ENCODE peak calls at places on chromosome 3, in four cellular contexts. One of them, this sample, is unnamed.

GRCh38 chr3:130516645-130517512 is at the start of gene COL6A6:
- DNase-seq in GM12878: no peak
- DNase-seq in HepG2: no peak
- DNase-seq in SK-N-SH: peak
- DNase-seq in this sample: no peak

GRCh38 chr3:123169492-123169929 is 32.2 kb upstream of the SEC22A start:
- DNase-seq in SK-N-SH: no peak
- DNase-seq in GM12878: no peak
- DNase-seq in HepG2: no peak
- DNase-seq in this sample: peak

GRCh38 chr3:110133971-110134370 is 796.6 kb upstream of the DPPA4 start:
- DNase-seq in SK-N-SH: no peak
- DNase-seq in HepG2: no peak
- DNase-seq in GM12878: no peak
- DNase-seq in this sample: no peak

GRCh38 chr3:97612632-97613031 is 151.9 kb upstream of the ARL6 start:
- DNase-seq in HepG2: no peak
- DNase-seq in GM12878: no peak
- DNase-seq in SK-N-SH: no peak
- DNase-seq in this sample: no peak

GRCh38 chr3:15812183-15812582 is 14.4 kb upstream of the ANKRD28 start:
- DNase-seq in SK-N-SH: peak
- DNase-seq in GM12878: no peak
- DNase-seq in HepG2: no peak
- DNase-seq in this sample: peak

GRCh38 chr3:193903257-193903807 is 232.6 kb upstream of the HES1 start:
- DNase-seq in HepG2: no peak
- DNase-seq in SK-N-SH: no peak
- DNase-seq in GM12878: no peak
- DNase-seq in this sample: no peak

GRCh38 chr3:168933614-168934013 is 729.9 kb downstream of the MECOM start:
- DNase-seq in HepG2: no peak
- DNase-seq in SK-N-SH: no peak
- DNase-seq in GM12878: no peak
- DNase-seq in this sample: no peak

GRCh38 chr3:128464188-128464587 is 2.5 kb downstream of the DNAJB8 start:
- DNase-seq in GM12878: no peak
- DNase-seq in HepG2: no peak
- DNase-seq in SK-N-SH: no peak
- DNase-seq in this sample: no peak

GRCh38 chr3:15309662-15310335 is 22.6 kb downstream of the SH3BP5 start:
- DNase-seq in HepG2: no peak
- DNase-seq in GM12878: no peak
- DNase-seq in SK-N-SH: no peak
- DNase-seq in this sample: no peak

GRCh38 chr3:42500091-42500490 is 2.4 kb upstream of the VIPR1 start:
- DNase-seq in SK-N-SH: no peak
- DNase-seq in HepG2: no peak
- DNase-seq in GM12878: no peak
- DNase-seq in this sample: no peak

GRCh38 chr3:135034881-135035440 is 239.9 kb downstream of the EPHB1 start:
- DNase-seq in GM12878: no peak
- DNase-seq in HepG2: no peak
- DNase-seq in SK-N-SH: no peak
- DNase-seq in this sample: no peak

GRCh38 chr3:128343287-128344045 is 123.2 kb downstream of the DNAJB8 start:
- DNase-seq in HepG2: peak
- DNase-seq in GM12878: no peak
- DNase-seq in SK-N-SH: peak
- DNase-seq in this sample: peak

GRCh38 chr3:50961361-50961760 is 286.6 kb downstream of the DOCK3 start:
- DNase-seq in GM12878: no peak
- DNase-seq in HepG2: no peak
- DNase-seq in SK-N-SH: no peak
- DNase-seq in this sample: no peak

DNA sequence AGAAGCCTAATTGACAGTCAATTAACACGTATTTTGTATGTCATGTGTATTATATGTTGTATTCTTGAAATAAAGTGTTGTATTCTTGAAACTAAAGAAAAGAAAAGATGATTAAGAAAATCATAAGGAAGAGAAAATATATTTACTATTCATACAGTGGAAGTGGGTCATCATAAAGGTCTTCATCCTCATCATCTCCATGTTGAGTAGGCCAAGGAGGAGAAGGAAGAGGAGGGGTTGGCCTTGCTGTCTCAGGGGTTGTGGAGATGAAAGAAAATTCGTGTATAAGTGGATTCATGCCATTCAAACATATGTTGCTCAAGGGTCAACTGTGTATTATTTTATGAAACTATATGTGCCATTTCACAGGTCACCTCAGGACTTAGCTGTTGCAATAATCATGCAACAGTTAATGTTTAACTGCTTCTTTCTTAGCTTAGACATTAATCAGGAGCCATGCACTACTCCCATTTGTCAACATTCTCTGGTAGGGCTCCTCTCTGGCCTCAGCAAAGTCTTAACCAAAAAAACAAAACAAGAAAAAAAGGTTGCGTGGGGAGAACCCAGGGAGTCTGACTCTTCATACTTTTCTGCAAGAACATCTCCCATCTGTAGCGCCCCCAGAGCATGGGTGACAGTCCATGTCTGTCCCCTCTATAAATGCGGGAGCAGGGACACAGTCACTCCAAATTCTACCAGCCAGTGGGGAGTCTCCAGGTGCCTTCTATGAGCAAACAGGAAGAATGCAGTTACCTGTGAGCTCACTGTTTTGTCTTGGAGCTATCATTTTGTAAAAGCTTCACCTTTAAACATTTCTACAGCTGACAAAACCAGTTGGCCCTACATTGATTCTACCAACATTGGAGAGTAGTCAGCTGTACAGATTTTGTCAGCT is 19.9 kb upstream of the LRRC2 start:
- DNase-seq in GM12878: no peak
- DNase-seq in SK-N-SH: no peak
- DNase-seq in HepG2: peak
- DNase-seq in this sample: no peak
- TF ChIP-seq PBX3 in GM12878: no peak
- TF ChIP-seq PBX3 in SK-N-SH: no peak
- TF ChIP-seq PBX3 in HepG2: no peak
- TF ChIP-seq PBX3 in this sample: no peak

DNA sequence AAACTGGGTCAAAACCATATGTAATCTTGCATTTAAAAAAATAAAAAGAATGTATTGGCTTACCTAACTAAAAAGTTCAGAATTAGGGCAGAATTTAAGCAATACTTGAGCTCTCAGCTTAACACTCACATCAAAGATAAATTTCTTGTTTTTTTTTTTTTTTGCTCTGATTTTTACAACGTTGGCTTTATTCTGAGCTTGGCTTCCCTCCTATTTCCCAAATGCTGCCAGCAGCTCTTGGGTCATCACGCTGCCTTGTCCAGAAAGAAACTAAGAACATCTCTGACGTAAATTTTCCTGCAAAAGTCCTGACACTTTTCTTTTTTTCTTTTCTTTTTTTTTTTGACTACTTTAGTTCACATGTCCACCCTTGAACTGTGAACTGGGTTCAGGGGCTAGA is 150.6 kb upstream of the TGFBR2 start:
- DNase-seq in HepG2: no peak
- DNase-seq in SK-N-SH: no peak
- DNase-seq in GM12878: no peak
- DNase-seq in this sample: no peak
- TF ChIP-seq EP300 in HepG2: no peak
- TF ChIP-seq EP300 in SK-N-SH: no peak
- TF ChIP-seq EP300 in GM12878: no peak
- TF ChIP-seq EP300 in this sample: no peak

GRCh38 chr3:66609660-66610547 is 109.1 kb upstream of the LRIG1 start:
- DNase-seq in SK-N-SH: peak
- DNase-seq in HepG2: no peak
- DNase-seq in GM12878: no peak
- DNase-seq in this sample: no peak
- H3K4me3 ChIP-seq in SK-N-SH: no peak
- H3K4me3 ChIP-seq in HepG2: no peak
- H3K4me3 ChIP-seq in GM12878: no peak
- H3K4me3 ChIP-seq in this sample: no peak

DNA sequence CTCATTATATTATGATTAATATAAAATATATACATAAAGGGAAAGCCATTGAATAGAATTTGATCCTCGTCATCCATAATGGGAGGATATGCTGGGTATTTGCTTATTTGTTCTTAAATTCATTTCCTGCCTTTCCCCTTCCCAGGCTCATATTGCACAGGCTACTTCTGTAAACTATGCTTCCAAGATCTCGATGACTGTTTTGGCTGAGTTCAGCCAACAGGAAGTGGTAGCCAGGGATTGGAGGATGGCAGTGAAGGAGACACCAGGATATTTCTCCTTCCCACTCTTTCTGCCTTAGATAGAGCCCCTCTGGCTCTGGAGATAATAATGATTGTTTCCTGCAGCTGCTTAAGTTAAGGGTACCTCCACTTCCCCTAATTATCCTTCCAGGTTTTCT is 44.3 kb upstream of the DYNC1LI1 start:
- DNase-seq in SK-N-SH: no peak
- DNase-seq in GM12878: no peak
- DNase-seq in HepG2: no peak
- DNase-seq in this sample: no peak
- TF ChIP-seq PBX3 in SK-N-SH: no peak
- TF ChIP-seq PBX3 in GM12878: no peak
- TF ChIP-seq PBX3 in HepG2: no peak
- TF ChIP-seq PBX3 in this sample: no peak

This sample was measured in A549.